ENCODE peak calls at places on chromosomes 2 and 18, in seven cellular contexts. A, G, D, F, Y, Q and N are unnamed samples.

GRCh38 chr2:74457549-74458131 is 598 bp upstream of the WBP1 start:
- DNase-seq in A (peak), G (peak), D (peak), F (peak), Y (peak), Q (peak), N (peak)

GRCh38 chr18:79804130-79804772 is 6.5 kb downstream of the KCNG2 start:
- DNase-seq in A (no peak), G (no peak), D (no peak), F (no peak), Y (no peak), Q (no peak), N (no peak)

GRCh38 chr2:239318790-239319189 is 82.0 kb downstream of the HDAC4 start:
- DNase-seq in A (no peak), G (no peak), D (no peak), F (no peak), Y (no peak), Q (peak), N (no peak)

GRCh38 chr2:157442136-157442535 is 1.8 kb downstream of the CYTIP start:
- DNase-seq in A (no peak), G (no peak), D (no peak), F (no peak), Y (no peak), Q (no peak), N (no peak)

GRCh38 chr2:191478754-191479679 is 198.9 kb upstream of the NABP1 start:
- DNase-seq in A (peak), G (no peak), D (no peak), F (no peak), Y (peak), Q (no peak), N (peak)

GRCh38 chr2:198282061-198282460 is 477.7 kb downstream of the PLCL1 start:
- DNase-seq in A (no peak), G (no peak), D (no peak), F (no peak), Y (no peak), Q (no peak), N (no peak)

GRCh38 chr2:26189123-26189522 is 16.2 kb downstream of the GAREM2 start:
- DNase-seq in A (no peak), G (no peak), D (no peak), F (no peak), Y (no peak), Q (no peak), N (no peak)

GRCh38 chr2:117199511-117199910 is 615.0 kb upstream of the DDX18 start:
- DNase-seq in A (no peak), G (no peak), D (no peak), F (no peak), Y (no peak), Q (no peak), N (no peak)

GRCh38 chr2:33425660-33426059 is 50.8 kb upstream of the RASGRP3 start:
- DNase-seq in A (no peak), G (peak), D (peak), F (no peak), Y (no peak), Q (no peak), N (no peak)

GRCh38 chr2:60499082-60499429 is 54.4 kb downstream of the BCL11A start:
- DNase-seq in A (no peak), G (no peak), D (no peak), F (no peak), Y (no peak), Q (no peak), N (no peak)

GRCh38 chr2:60503923-60504514 is 49.4 kb downstream of the BCL11A start:
- DNase-seq in A (no peak), G (no peak), D (no peak), F (no peak), Y (no peak), Q (no peak), N (no peak)

GRCh38 chr2:60500861-60501260 is 52.6 kb downstream of the BCL11A start:
- DNase-seq in A (no peak), G (no peak), D (no peak), F (no peak), Y (no peak), Q (no peak), N (no peak)

GRCh38 chr2:60499651-60500300 is 53.7 kb downstream of the BCL11A start:
- DNase-seq in A (no peak), G (no peak), D (no peak), F (no peak), Y (no peak), Q (no peak), N (no peak)

DNA sequence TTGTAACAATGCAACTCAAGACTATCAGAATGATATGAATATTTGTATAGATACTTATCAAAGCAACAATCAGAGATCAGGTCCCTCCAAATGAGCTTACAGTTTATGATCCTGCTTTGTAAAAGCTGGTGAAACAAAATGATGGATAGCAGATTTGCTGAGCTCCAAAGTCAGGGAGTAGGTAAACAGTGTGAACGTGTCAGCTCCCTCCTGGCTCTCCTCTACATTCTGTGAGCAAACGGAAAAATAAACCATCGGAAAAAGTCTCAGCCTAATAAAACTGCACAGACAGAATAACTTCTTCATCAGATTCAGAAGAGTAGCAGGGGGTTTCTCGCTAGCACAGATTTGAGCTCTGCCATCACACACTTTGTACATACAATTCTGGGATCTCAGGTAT is 51.3 kb downstream of the BCL11A start:
- DNase-seq in A (no peak), G (no peak), D (no peak), F (no peak), Y (no peak), Q (no peak), N (no peak)
- TF ChIP-seq CTCF in A (no peak), G (no peak), D (no peak), F (no peak), Y (no peak), Q (no peak), N (no peak)

DNA sequence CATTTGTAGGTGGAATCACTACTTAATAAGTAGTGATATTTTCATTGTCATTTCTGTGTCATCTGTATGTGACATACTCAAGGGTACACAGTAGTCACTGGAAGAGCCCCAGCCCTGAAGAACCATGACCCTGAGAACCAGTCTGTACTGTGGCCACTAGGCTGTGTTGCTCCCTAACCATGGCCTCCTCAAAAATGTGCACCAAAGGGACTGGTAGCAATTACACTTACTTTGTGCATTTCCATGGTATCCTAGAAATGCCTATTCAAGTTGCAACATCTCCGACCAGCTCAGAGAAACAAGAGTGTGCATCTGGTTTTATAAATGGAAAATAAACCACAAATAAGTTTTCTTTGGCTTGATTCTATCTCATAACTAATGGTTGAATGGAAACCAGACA is 155.1 kb downstream of the DOCK10 start:
- DNase-seq in A (no peak), G (peak), D (peak), F (no peak), Y (no peak), Q (no peak), N (no peak)
- TF ChIP-seq CTCF in A (no peak), G (peak), D (no peak), F (peak), Y (peak), Q (no peak), N (no peak)

GRCh38 chr2:70703900-70704549 is 64.0 kb downstream of the ADD2 start:
- DNase-seq in A (no peak), G (no peak), D (peak), F (no peak), Y (no peak), Q (peak), N (peak)
- TF ChIP-seq CTCF in A (no peak), G (no peak), D (no peak), F (no peak), Y (no peak), Q (no peak), N (no peak)

GRCh38 chr18:29191263-29191662 is 1014.3 kb upstream of the CDH2 start:
- DNase-seq in A (no peak), G (peak), D (peak), F (no peak), Y (peak), Q (peak), N (peak)
- TF ChIP-seq CTCF in A (no peak), G (peak), D (peak), F (no peak), Y (peak), Q (peak), N (peak)

DNA sequence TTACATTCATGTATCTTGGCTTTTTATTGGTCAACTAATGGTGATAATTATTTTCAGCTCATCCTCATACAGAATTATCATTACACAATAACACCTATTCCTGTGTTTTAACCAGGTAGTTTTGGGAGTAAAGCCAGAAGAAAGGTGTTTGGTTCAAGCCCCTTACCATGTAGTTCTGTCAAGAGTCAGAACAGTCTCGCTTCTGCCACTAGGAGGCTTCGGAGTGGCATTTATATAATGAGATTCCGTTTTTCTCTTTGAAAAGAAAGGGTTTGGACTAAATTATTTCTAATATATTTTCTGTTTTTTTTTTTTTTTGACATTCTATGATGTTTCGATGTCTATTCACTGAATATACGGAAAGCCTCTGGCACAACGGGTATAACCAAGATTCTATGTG is 217.8 kb downstream of the CDH7 start:
- DNase-seq in A (no peak), G (no peak), D (peak), F (no peak), Y (peak), Q (no peak), N (no peak)
- TF ChIP-seq CTCF in A (no peak), G (peak), D (peak), F (no peak), Y (peak), Q (peak), N (peak)